ENCODE peak calls at places on chromosomes 4 and X, in ten cellular contexts. One of them, this sample, is unnamed. For H3K4me1, the result is how much of the 10 kb centered on the place peaks cover.

GRCh38 chr4:150252741-150253140 is 174.5 kb downstream of the DCLK2 start:
- DNase-seq in upper lobe of left lung: no peak
- DNase-seq in stomach: no peak
- DNase-seq in sigmoid colon: no peak
- DNase-seq in K562: no peak
- DNase-seq in A549: no peak
- DNase-seq in suprapubic skin: no peak
- DNase-seq in HepG2: no peak
- DNase-seq in tibial nerve: no peak
- DNase-seq in transverse colon: no peak
- DNase-seq in this sample: no peak

GRCh38 chr4:4651811-4652609 is 110.2 kb upstream of the STX18 start:
- DNase-seq in tibial nerve: no peak
- DNase-seq in transverse colon: no peak
- DNase-seq in upper lobe of left lung: no peak
- DNase-seq in A549: no peak
- DNase-seq in sigmoid colon: no peak
- DNase-seq in K562: peak
- DNase-seq in stomach: no peak
- DNase-seq in HepG2: no peak
- DNase-seq in suprapubic skin: no peak
- DNase-seq in this sample: no peak

GRCh38 chrX:149508467-149508866 is 3.4 kb upstream of the IDS start:
- DNase-seq in HepG2: no peak
- DNase-seq in transverse colon: no peak
- DNase-seq in tibial nerve: no peak
- DNase-seq in A549: no peak
- DNase-seq in K562: no peak
- DNase-seq in upper lobe of left lung: no peak
- DNase-seq in stomach: no peak
- DNase-seq in sigmoid colon: no peak
- DNase-seq in suprapubic skin: no peak
- DNase-seq in this sample: no peak

GRCh38 chrX:138411048-138411447 is 300.5 kb downstream of the FGF13 start:
- DNase-seq in sigmoid colon: no peak
- DNase-seq in upper lobe of left lung: no peak
- DNase-seq in tibial nerve: no peak
- DNase-seq in HepG2: no peak
- DNase-seq in A549: no peak
- DNase-seq in transverse colon: no peak
- DNase-seq in stomach: no peak
- DNase-seq in suprapubic skin: no peak
- DNase-seq in K562: no peak
- DNase-seq in this sample: no peak

GRCh38 chr4:43343298-43343697 is 450.8 kb downstream of the GRXCR1 start:
- DNase-seq in stomach: no peak
- DNase-seq in upper lobe of left lung: no peak
- DNase-seq in A549: no peak
- DNase-seq in sigmoid colon: no peak
- DNase-seq in suprapubic skin: no peak
- DNase-seq in transverse colon: no peak
- DNase-seq in tibial nerve: no peak
- DNase-seq in HepG2: no peak
- DNase-seq in K562: no peak
- DNase-seq in this sample: no peak

GRCh38 chr4:109411964-109412363 is 21.7 kb upstream of the SEC24B start:
- DNase-seq in A549: no peak
- DNase-seq in K562: no peak
- DNase-seq in upper lobe of left lung: no peak
- DNase-seq in HepG2: no peak
- DNase-seq in stomach: peak
- DNase-seq in tibial nerve: no peak
- DNase-seq in sigmoid colon: no peak
- DNase-seq in suprapubic skin: no peak
- DNase-seq in transverse colon: no peak
- DNase-seq in this sample: no peak

GRCh38 chrX:78375894-78376293 is 48.5 kb upstream of the CYSLTR1 start:
- DNase-seq in upper lobe of left lung: no peak
- DNase-seq in stomach: no peak
- DNase-seq in A549: no peak
- DNase-seq in K562: no peak
- DNase-seq in sigmoid colon: no peak
- DNase-seq in tibial nerve: no peak
- DNase-seq in transverse colon: no peak
- DNase-seq in HepG2: no peak
- DNase-seq in suprapubic skin: no peak
- DNase-seq in this sample: no peak

GRCh38 chr4:61431131-61431530 is 231.0 kb downstream of the ADGRL3 start:
- DNase-seq in HepG2: no peak
- DNase-seq in upper lobe of left lung: no peak
- DNase-seq in transverse colon: no peak
- DNase-seq in stomach: no peak
- DNase-seq in sigmoid colon: no peak
- DNase-seq in K562: no peak
- DNase-seq in suprapubic skin: no peak
- DNase-seq in tibial nerve: no peak
- DNase-seq in A549: no peak
- DNase-seq in this sample: no peak

GRCh38 chr4:14827111-14827510 is 175.2 kb upstream of the CPEB2 start:
- DNase-seq in A549: no peak
- DNase-seq in K562: no peak
- DNase-seq in sigmoid colon: no peak
- DNase-seq in stomach: no peak
- DNase-seq in suprapubic skin: no peak
- DNase-seq in upper lobe of left lung: peak
- DNase-seq in HepG2: no peak
- DNase-seq in transverse colon: no peak
- DNase-seq in tibial nerve: no peak
- DNase-seq in this sample: no peak

GRCh38 chr4:141375855-141376254 is 155.2 kb downstream of the ZNF330 start:
- DNase-seq in sigmoid colon: no peak
- DNase-seq in HepG2: peak
- DNase-seq in transverse colon: no peak
- DNase-seq in stomach: no peak
- DNase-seq in suprapubic skin: no peak
- DNase-seq in A549: peak
- DNase-seq in tibial nerve: no peak
- DNase-seq in upper lobe of left lung: no peak
- DNase-seq in K562: no peak
- DNase-seq in this sample: no peak

DNA sequence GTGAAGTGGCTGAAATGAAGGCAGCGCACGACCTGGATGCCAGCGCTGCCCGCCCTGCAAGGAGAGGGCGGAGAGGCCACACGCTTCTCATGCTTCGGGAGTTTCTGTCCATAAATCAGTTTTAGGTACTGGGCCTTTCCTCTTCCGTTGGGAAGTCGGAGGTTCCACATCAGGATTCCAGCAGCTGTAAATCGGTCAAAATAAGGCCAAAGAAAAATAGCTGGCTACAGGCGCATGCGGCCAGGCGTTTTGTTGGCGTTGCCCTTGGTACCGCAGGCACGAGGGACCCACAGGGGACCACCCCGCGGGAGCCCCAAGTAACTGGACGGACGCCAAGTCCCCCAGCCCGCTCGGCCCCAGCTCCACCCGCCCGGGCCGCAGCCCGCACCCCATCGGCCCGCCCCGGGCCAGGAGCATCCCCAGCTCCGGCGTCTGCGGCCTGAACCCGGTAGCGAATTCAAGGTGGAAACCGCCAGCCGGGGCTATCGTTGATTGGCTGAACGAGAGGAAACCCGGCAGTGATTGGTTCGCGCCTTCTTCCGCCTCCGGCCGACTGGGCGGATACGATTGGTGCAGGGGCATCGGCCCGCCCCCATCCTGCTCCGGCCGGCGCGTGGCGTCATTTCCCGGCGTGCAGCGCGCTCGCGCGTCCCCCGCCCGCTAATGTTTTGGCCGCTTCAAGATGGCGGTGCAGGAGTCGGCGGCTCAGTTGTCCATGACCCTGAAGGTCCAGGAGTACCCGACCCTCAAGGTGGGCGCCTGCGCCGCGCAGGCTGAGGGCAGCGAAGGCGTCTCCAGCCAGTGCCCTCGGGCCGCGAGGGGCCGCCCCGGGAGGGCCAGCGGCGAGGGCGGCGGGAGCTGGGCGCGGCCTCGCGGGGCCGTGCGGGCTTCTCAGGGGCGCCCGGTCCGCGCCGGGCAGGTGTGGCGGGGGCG is at the start of gene MAEA:
- DNase-seq in upper lobe of left lung: peak
- DNase-seq in A549: peak
- DNase-seq in HepG2: peak
- DNase-seq in tibial nerve: peak
- DNase-seq in stomach: peak
- DNase-seq in suprapubic skin: peak
- DNase-seq in sigmoid colon: peak
- DNase-seq in transverse colon: peak
- DNase-seq in K562: peak
- DNase-seq in this sample: peak
- H3K4me1 ChIP-seq in upper lobe of left lung: under half
- H3K4me1 ChIP-seq in A549: under half
- H3K4me1 ChIP-seq in HepG2: half or more
- H3K4me1 ChIP-seq in tibial nerve: under half
- H3K4me1 ChIP-seq in stomach: under half
- H3K4me1 ChIP-seq in suprapubic skin: under half
- H3K4me1 ChIP-seq in sigmoid colon: under half
- H3K4me1 ChIP-seq in transverse colon: under half
- H3K4me1 ChIP-seq in K562: under half
- H3K4me1 ChIP-seq in this sample: under half

DNA sequence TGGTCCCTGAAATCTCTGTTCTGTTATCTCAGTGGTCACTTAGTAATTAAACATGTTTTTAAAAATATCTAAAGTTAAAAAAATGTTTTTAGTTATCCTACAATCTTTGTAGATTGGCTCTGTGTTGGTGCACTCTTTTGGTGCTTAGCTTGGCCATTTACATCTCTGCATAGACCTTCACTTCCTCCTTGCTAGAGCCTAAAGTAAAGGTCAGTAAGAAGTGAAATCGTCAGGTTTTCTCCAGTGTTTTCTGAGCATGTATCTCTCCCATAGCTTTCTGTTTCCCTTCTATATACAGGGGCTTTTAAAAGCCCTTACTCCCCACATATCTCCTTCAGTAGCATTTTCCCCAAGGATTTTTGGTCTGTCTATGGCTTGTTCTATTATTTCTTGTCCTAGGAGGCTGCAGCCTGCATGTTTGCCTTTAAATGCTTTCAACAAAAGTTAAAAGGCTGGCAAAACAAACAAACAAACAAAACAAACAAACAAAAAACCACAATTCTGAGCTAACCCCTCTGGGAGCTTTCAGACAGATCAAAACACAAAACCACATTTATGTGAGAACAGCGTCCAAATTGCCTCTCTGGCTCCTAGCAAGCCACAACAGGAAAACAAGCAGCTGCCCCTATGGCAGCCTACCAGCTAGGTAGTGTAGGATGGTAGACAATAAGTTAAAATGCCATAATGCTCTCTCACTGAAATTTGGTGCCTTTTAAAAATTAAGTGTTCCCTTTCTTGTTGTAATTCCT is 27.3 kb upstream of the GPRASP2 start:
- DNase-seq in tibial nerve: no peak
- DNase-seq in sigmoid colon: no peak
- DNase-seq in stomach: no peak
- DNase-seq in K562: no peak
- DNase-seq in suprapubic skin: no peak
- DNase-seq in upper lobe of left lung: no peak
- DNase-seq in A549: no peak
- DNase-seq in HepG2: no peak
- DNase-seq in transverse colon: no peak
- DNase-seq in this sample: no peak
- TF ChIP-seq EP300 in tibial nerve: no peak
- TF ChIP-seq EP300 in sigmoid colon: no peak
- TF ChIP-seq EP300 in stomach: no peak
- TF ChIP-seq EP300 in K562: no peak
- TF ChIP-seq EP300 in suprapubic skin: no peak
- TF ChIP-seq EP300 in upper lobe of left lung: no peak
- TF ChIP-seq EP300 in A549: no peak
- TF ChIP-seq EP300 in HepG2: no peak
- TF ChIP-seq EP300 in transverse colon: no peak
- TF ChIP-seq EP300 in this sample: no peak

GRCh38 chrX:41333994-41334865 is at the start of gene DDX3X:
- DNase-seq in A549: peak
- DNase-seq in transverse colon: peak
- DNase-seq in upper lobe of left lung: peak
- DNase-seq in tibial nerve: peak
- DNase-seq in stomach: peak
- DNase-seq in sigmoid colon: peak
- DNase-seq in K562: peak
- DNase-seq in suprapubic skin: peak
- DNase-seq in HepG2: peak
- DNase-seq in this sample: peak
- H3K4me1 ChIP-seq in A549: under half
- H3K4me1 ChIP-seq in transverse colon: under half
- H3K4me1 ChIP-seq in upper lobe of left lung: under half
- H3K4me1 ChIP-seq in tibial nerve: under half
- H3K4me1 ChIP-seq in stomach: under half
- H3K4me1 ChIP-seq in sigmoid colon: half or more
- H3K4me1 ChIP-seq in K562: under half
- H3K4me1 ChIP-seq in suprapubic skin: under half
- H3K4me1 ChIP-seq in HepG2: under half
- H3K4me1 ChIP-seq in this sample: under half

GRCh38 chrX:33161829-33162228 is 49.5 kb downstream of the DMD start:
- DNase-seq in suprapubic skin: no peak
- DNase-seq in K562: no peak
- DNase-seq in upper lobe of left lung: no peak
- DNase-seq in A549: no peak
- DNase-seq in stomach: no peak
- DNase-seq in tibial nerve: no peak
- DNase-seq in transverse colon: no peak
- DNase-seq in HepG2: no peak
- DNase-seq in sigmoid colon: no peak
- DNase-seq in this sample: no peak

GRCh38 chrX:33160273-33160672 is 51.1 kb downstream of the DMD start:
- DNase-seq in upper lobe of left lung: no peak
- DNase-seq in tibial nerve: no peak
- DNase-seq in transverse colon: no peak
- DNase-seq in K562: no peak
- DNase-seq in sigmoid colon: no peak
- DNase-seq in stomach: no peak
- DNase-seq in HepG2: no peak
- DNase-seq in A549: no peak
- DNase-seq in suprapubic skin: no peak
- DNase-seq in this sample: no peak

DNA sequence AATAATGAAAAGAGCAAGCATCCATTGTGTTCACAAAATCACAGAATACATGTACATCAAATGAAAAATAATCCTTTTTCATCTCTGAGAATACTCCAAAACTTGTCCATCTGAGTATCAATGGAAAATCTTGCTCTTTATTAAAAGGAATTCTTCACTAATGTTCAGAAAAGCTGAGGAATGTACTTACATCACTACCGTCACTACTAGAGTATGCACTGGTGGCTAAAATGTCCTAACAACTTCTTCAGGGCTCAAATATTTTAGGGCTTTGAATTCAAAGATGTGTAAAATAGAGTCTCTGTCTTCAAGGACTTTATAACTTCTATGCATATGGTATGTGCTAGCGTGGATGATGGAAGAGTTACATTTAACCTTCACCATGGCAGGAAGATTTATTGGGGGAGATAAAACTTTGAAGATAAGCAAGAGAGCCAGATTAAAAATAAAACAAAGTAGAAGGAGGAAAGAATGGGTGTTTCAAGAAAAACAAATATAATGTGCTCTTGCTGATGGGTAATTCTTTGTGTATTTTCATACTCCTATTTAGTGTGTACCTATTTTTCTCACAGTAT is 55.1 kb downstream of the DMD start:
- DNase-seq in HepG2: no peak
- DNase-seq in tibial nerve: no peak
- DNase-seq in stomach: no peak
- DNase-seq in transverse colon: no peak
- DNase-seq in K562: no peak
- DNase-seq in sigmoid colon: no peak
- DNase-seq in A549: no peak
- DNase-seq in upper lobe of left lung: no peak
- DNase-seq in suprapubic skin: no peak
- DNase-seq in this sample: no peak
- TF ChIP-seq EP300 in HepG2: no peak
- TF ChIP-seq EP300 in tibial nerve: no peak
- TF ChIP-seq EP300 in stomach: no peak
- TF ChIP-seq EP300 in transverse colon: no peak
- TF ChIP-seq EP300 in K562: no peak
- TF ChIP-seq EP300 in sigmoid colon: no peak
- TF ChIP-seq EP300 in A549: no peak
- TF ChIP-seq EP300 in upper lobe of left lung: no peak
- TF ChIP-seq EP300 in suprapubic skin: no peak
- TF ChIP-seq EP300 in this sample: no peak

This sample was measured in ovary.